ENCODE peak calls at places on chromosomes 7 and 10, in six cellular contexts. One of them, this sample, is unnamed.

GRCh38 chr10:68342909-68343516 is 10.3 kb upstream of the PBLD start:
- DNase-seq in suprapubic skin: no peak
- DNase-seq in PC-3: peak; percentile 32
- DNase-seq in lower lobe of right lung: no peak
- DNase-seq in choroid plexus epithelial cell: no peak
- DNase-seq in fibroblast of the aortic adventitia: no peak
- DNase-seq in this sample: no peak

GRCh38 chr7:50534690-50535290 is 30.4 kb downstream of the DDC start:
- DNase-seq in PC-3: peak; percentile 98
- DNase-seq in suprapubic skin: no peak
- DNase-seq in fibroblast of the aortic adventitia: peak; percentile 99
- DNase-seq in lower lobe of right lung: no peak
- DNase-seq in choroid plexus epithelial cell: peak; percentile 99
- DNase-seq in this sample: peak; percentile 99

GRCh38 chr10:17062009-17062408 is 67.6 kb downstream of the CUBN start:
- DNase-seq in lower lobe of right lung: no peak
- DNase-seq in choroid plexus epithelial cell: peak; percentile 82
- DNase-seq in suprapubic skin: no peak
- DNase-seq in fibroblast of the aortic adventitia: peak; percentile 84
- DNase-seq in PC-3: peak; percentile 77
- DNase-seq in this sample: peak; percentile 82

GRCh38 chr10:72001026-72001380 is 36.8 kb downstream of the CHST3 start:
- DNase-seq in lower lobe of right lung: no peak
- DNase-seq in suprapubic skin: no peak
- DNase-seq in PC-3: no peak
- DNase-seq in choroid plexus epithelial cell: no peak
- DNase-seq in fibroblast of the aortic adventitia: no peak
- DNase-seq in this sample: no peak

GRCh38 chr10:71392791-71393781 is 3.6 kb upstream of the CDH23 start:
- DNase-seq in fibroblast of the aortic adventitia: no peak
- DNase-seq in suprapubic skin: no peak
- DNase-seq in PC-3: no peak
- DNase-seq in lower lobe of right lung: no peak
- DNase-seq in choroid plexus epithelial cell: no peak
- DNase-seq in this sample: no peak

GRCh38 chr10:96642973-96643372 is 56.2 kb upstream of the TM9SF3 start:
- DNase-seq in choroid plexus epithelial cell: peak; percentile 55
- DNase-seq in lower lobe of right lung: peak; percentile 85
- DNase-seq in PC-3: peak; percentile 40
- DNase-seq in suprapubic skin: peak; percentile 74
- DNase-seq in fibroblast of the aortic adventitia: no peak
- DNase-seq in this sample: peak; percentile 45

GRCh38 chr7:111730476-111731300 is 168.4 kb upstream of the IMMP2L start:
- DNase-seq in PC-3: peak; percentile 58
- DNase-seq in suprapubic skin: no peak
- DNase-seq in lower lobe of right lung: no peak
- DNase-seq in fibroblast of the aortic adventitia: peak; percentile 65
- DNase-seq in choroid plexus epithelial cell: peak; percentile 64
- DNase-seq in this sample: peak; percentile 31

GRCh38 chr7:74542558-74543117 is 88.9 kb downstream of the GTF2IRD1 start:
- DNase-seq in fibroblast of the aortic adventitia: no peak
- DNase-seq in lower lobe of right lung: no peak
- DNase-seq in suprapubic skin: no peak
- DNase-seq in choroid plexus epithelial cell: no peak
- DNase-seq in PC-3: no peak
- DNase-seq in this sample: no peak

GRCh38 chr7:149734514-149735075 is 38.8 kb downstream of the ZNF467 start:
- DNase-seq in suprapubic skin: peak; percentile 55
- DNase-seq in choroid plexus epithelial cell: no peak
- DNase-seq in fibroblast of the aortic adventitia: no peak
- DNase-seq in lower lobe of right lung: peak; percentile 40
- DNase-seq in PC-3: no peak
- DNase-seq in this sample: no peak

GRCh38 chr7:137591444-137591843 is 247.9 kb upstream of the PTN start:
- DNase-seq in fibroblast of the aortic adventitia: peak; percentile 69
- DNase-seq in choroid plexus epithelial cell: peak; percentile 70
- DNase-seq in lower lobe of right lung: no peak
- DNase-seq in suprapubic skin: no peak
- DNase-seq in PC-3: peak; percentile 62
- DNase-seq in this sample: peak; percentile 79

GRCh38 chr7:80923211-80923612 is 4.4 kb upstream of the SEMA3C start:
- DNase-seq in choroid plexus epithelial cell: no peak
- DNase-seq in PC-3: no peak
- DNase-seq in fibroblast of the aortic adventitia: no peak
- DNase-seq in suprapubic skin: no peak
- DNase-seq in lower lobe of right lung: no peak
- DNase-seq in this sample: no peak

GRCh38 chr10:3265081-3265480 is 92.5 kb upstream of the PITRM1 start:
- DNase-seq in PC-3: no peak
- DNase-seq in fibroblast of the aortic adventitia: no peak
- DNase-seq in suprapubic skin: peak; percentile 37
- DNase-seq in choroid plexus epithelial cell: no peak
- DNase-seq in lower lobe of right lung: no peak
- DNase-seq in this sample: no peak

GRCh38 chr7:29315302-29316270 is 121.0 kb downstream of the CHN2 start:
- DNase-seq in lower lobe of right lung: no peak
- DNase-seq in choroid plexus epithelial cell: no peak
- DNase-seq in PC-3: no peak
- DNase-seq in fibroblast of the aortic adventitia: no peak
- DNase-seq in suprapubic skin: no peak
- DNase-seq in this sample: no peak

GRCh38 chr10:131311661-131312260 is at the start of gene TCERG1L:
- DNase-seq in choroid plexus epithelial cell: no peak
- DNase-seq in lower lobe of right lung: peak; percentile 43
- DNase-seq in fibroblast of the aortic adventitia: no peak
- DNase-seq in PC-3: no peak
- DNase-seq in suprapubic skin: no peak
- DNase-seq in this sample: no peak

GRCh38 chr10:53401536-53401935 is 629.0 kb upstream of the MBL2 start:
- DNase-seq in PC-3: no peak
- DNase-seq in lower lobe of right lung: no peak
- DNase-seq in choroid plexus epithelial cell: no peak
- DNase-seq in fibroblast of the aortic adventitia: no peak
- DNase-seq in suprapubic skin: no peak
- DNase-seq in this sample: no peak

DNA sequence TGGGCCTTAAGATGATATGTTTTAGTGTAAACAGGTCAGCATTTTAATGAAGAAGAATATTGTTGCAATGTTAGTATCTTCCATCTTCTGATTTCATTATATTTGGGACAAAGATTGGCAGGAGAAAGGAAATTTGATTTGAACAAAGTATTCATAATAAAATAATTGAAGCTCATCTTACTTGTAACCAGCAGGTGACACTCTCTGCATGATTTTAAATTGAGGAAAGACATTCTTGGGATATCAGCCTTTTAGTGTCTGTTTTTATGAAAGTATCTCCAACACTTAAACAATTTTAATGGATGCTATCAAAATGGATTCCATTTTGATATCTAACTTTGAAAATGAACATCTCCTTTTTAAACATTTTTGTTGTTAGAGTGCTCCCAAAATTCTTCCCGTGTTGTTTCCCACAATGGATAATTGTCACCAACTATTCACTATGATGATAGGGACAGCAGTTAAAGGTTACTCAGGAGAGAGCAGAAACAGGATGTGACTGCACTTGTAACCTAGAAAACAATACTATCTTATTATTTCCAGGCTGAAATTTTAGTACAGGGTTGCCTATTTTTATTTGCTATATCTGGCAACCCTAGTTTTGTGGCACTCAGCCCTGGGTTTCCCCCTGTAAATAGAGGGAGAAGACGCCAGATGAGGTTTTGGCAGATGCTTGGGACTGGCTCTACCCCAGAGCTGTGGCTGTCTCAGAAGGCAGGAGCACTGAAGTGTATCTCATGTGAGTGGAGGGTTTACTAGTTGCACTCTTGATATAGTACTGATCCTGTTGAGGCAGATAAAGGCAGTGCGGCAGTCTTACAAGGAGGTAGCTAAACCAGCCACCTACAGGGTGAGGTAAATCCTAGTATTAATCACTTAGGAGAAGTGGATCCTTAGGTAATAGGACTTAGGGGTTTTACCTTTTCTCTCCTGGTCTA is 31.0 kb upstream of the ABCB4 start:
- DNase-seq in fibroblast of the aortic adventitia: peak; percentile 31
- DNase-seq in PC-3: peak; percentile 16
- DNase-seq in lower lobe of right lung: no peak
- DNase-seq in choroid plexus epithelial cell: peak; percentile 54
- DNase-seq in suprapubic skin: no peak
- DNase-seq in this sample: peak; percentile 11
- TF ChIP-seq CTCF in fibroblast of the aortic adventitia: peak; percentile 29
- TF ChIP-seq CTCF in PC-3: peak; percentile 60
- TF ChIP-seq CTCF in lower lobe of right lung: no peak
- TF ChIP-seq CTCF in choroid plexus epithelial cell: peak; percentile 46
- TF ChIP-seq CTCF in suprapubic skin: no peak
- TF ChIP-seq CTCF in this sample: peak; percentile 75

GRCh38 chr7:56062382-56062781 is 1.7 kb upstream of the SUMF2 start:
- DNase-seq in fibroblast of the aortic adventitia: peak; percentile 83
- DNase-seq in choroid plexus epithelial cell: peak; percentile 81
- DNase-seq in suprapubic skin: no peak
- DNase-seq in lower lobe of right lung: no peak
- DNase-seq in PC-3: peak; percentile 69
- DNase-seq in this sample: peak; percentile 78

GRCh38 chr7:56063500-56063881 is 595 bp upstream of the SUMF2 start:
- DNase-seq in suprapubic skin: no peak
- DNase-seq in fibroblast of the aortic adventitia: no peak
- DNase-seq in PC-3: peak; percentile 27
- DNase-seq in choroid plexus epithelial cell: no peak
- DNase-seq in lower lobe of right lung: no peak
- DNase-seq in this sample: no peak

DNA sequence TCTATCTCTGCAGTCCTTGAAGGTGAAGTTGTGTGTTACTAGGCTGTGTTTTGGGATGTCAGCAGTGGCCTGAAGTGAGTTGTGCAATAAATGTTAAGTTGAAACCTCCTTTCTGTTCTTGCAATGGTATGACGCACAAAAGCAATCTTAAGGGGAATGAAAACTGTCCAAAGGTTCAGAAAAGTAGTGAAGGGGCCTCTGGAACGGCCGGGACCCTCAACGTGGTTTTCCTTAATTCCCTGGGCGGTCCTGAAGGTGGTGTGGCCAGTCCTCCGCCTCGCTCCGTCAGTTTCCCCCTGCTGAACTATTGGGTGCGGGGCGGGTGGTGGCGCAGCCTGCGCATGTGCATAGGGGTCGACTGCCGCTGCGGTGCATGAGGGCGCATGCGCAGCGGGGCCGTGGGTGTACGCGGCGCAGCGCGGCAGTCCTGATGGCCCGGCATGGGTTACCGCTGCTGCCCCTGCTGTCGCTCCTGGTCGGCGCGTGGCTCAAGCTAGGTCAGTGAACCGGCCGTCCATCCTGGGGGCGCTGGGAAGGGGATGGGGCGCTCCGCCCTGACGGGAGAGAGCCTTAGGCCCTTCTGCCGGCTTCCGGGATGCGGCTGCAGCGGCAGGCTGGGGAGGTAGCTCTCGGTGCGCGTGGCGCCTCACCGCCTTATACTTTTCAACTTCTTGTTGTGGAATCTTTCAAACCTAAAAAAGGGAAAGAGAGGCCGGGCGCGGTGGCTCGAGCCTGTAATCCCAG is at the start of gene SUMF2:
- DNase-seq in fibroblast of the aortic adventitia: peak; percentile 87
- DNase-seq in suprapubic skin: peak; percentile 92
- DNase-seq in PC-3: peak; percentile 85
- DNase-seq in lower lobe of right lung: peak; percentile 94
- DNase-seq in choroid plexus epithelial cell: peak; percentile 90
- DNase-seq in this sample: peak; percentile 71
- TF ChIP-seq CTCF in fibroblast of the aortic adventitia: peak; percentile 14
- TF ChIP-seq CTCF in suprapubic skin: no peak
- TF ChIP-seq CTCF in PC-3: no peak
- TF ChIP-seq CTCF in lower lobe of right lung: peak; percentile 40
- TF ChIP-seq CTCF in choroid plexus epithelial cell: no peak
- TF ChIP-seq CTCF in this sample: peak; percentile 38

GRCh38 chr10:81847675-81848074 is 27.3 kb upstream of the NRG3 start:
- DNase-seq in PC-3: no peak
- DNase-seq in fibroblast of the aortic adventitia: no peak
- DNase-seq in choroid plexus epithelial cell: no peak
- DNase-seq in lower lobe of right lung: no peak
- DNase-seq in suprapubic skin: no peak
- DNase-seq in this sample: no peak

GRCh38 chr10:81838950-81839349 is 36.0 kb upstream of the NRG3 start:
- DNase-seq in choroid plexus epithelial cell: peak; percentile 13
- DNase-seq in lower lobe of right lung: no peak
- DNase-seq in suprapubic skin: no peak
- DNase-seq in fibroblast of the aortic adventitia: no peak
- DNase-seq in PC-3: no peak
- DNase-seq in this sample: no peak

GRCh38 chr10:81848514-81848913 is 26.5 kb upstream of the NRG3 start:
- DNase-seq in PC-3: no peak
- DNase-seq in suprapubic skin: no peak
- DNase-seq in fibroblast of the aortic adventitia: no peak
- DNase-seq in lower lobe of right lung: no peak
- DNase-seq in choroid plexus epithelial cell: no peak
- DNase-seq in this sample: no peak

GRCh38 chr10:81848931-81849330 is 26.1 kb upstream of the NRG3 start:
- DNase-seq in fibroblast of the aortic adventitia: no peak
- DNase-seq in lower lobe of right lung: no peak
- DNase-seq in PC-3: no peak
- DNase-seq in choroid plexus epithelial cell: no peak
- DNase-seq in suprapubic skin: no peak
- DNase-seq in this sample: no peak

GRCh38 chr10:81843042-81843441 is 32.0 kb upstream of the NRG3 start:
- DNase-seq in lower lobe of right lung: no peak
- DNase-seq in suprapubic skin: no peak
- DNase-seq in PC-3: no peak
- DNase-seq in choroid plexus epithelial cell: peak; percentile 16
- DNase-seq in fibroblast of the aortic adventitia: no peak
- DNase-seq in this sample: no peak
- TF ChIP-seq CTCF in lower lobe of right lung: no peak
- TF ChIP-seq CTCF in suprapubic skin: no peak
- TF ChIP-seq CTCF in PC-3: no peak
- TF ChIP-seq CTCF in choroid plexus epithelial cell: peak; percentile 41
- TF ChIP-seq CTCF in fibroblast of the aortic adventitia: no peak
- TF ChIP-seq CTCF in this sample: no peak

DNA sequence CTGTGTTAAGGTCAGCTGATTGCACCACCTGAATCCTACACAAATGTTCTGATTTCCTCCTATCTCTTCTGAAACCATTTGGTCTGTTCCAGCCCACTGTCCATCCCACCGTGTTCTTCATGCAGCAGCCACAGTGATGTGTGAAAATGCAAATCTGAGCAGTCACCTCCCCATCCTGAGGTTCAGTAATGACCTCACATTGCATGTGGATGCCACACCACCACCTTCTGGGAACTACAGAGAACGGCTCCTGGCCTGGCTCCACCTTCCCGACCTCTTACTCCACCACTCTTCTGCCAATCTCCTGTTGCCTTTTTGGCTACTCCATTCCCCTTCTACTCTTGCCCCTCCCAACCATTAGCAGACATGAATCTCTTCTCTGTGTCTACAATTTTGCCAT is 244.4 kb downstream of the TNS3 start:
- DNase-seq in suprapubic skin: no peak
- DNase-seq in lower lobe of right lung: no peak
- DNase-seq in PC-3: no peak
- DNase-seq in fibroblast of the aortic adventitia: no peak
- DNase-seq in choroid plexus epithelial cell: no peak
- DNase-seq in this sample: no peak
- TF ChIP-seq CTCF in suprapubic skin: no peak
- TF ChIP-seq CTCF in lower lobe of right lung: no peak
- TF ChIP-seq CTCF in PC-3: peak; percentile 16
- TF ChIP-seq CTCF in fibroblast of the aortic adventitia: no peak
- TF ChIP-seq CTCF in choroid plexus epithelial cell: no peak
- TF ChIP-seq CTCF in this sample: no peak

GRCh38 chr10:110336111-110336721 is 31.5 kb upstream of the SMNDC1 start:
- DNase-seq in PC-3: peak; percentile 89
- DNase-seq in lower lobe of right lung: no peak
- DNase-seq in choroid plexus epithelial cell: peak; percentile 96
- DNase-seq in fibroblast of the aortic adventitia: peak; percentile 99
- DNase-seq in suprapubic skin: no peak
- DNase-seq in this sample: peak; percentile 96
- TF ChIP-seq CTCF in PC-3: no peak
- TF ChIP-seq CTCF in lower lobe of right lung: no peak
- TF ChIP-seq CTCF in choroid plexus epithelial cell: peak; percentile 33
- TF ChIP-seq CTCF in fibroblast of the aortic adventitia: peak; percentile 63
- TF ChIP-seq CTCF in suprapubic skin: no peak
- TF ChIP-seq CTCF in this sample: peak; percentile 68